ENCODE peak calls at places on chromosomes 13 and 19, in five cellular contexts. F is GM23248; T is CD8-positive, alpha-beta memory T cell; Z is left ventricle myocardium inferior; S is A549. X is an unnamed sample.

GRCh38 chr19:4534836-4535658 is at the start of gene PLIN5:
- DNase-seq in Z (peak), S (peak), T (peak), F (peak), X (peak)

GRCh38 chr13:41985788-41986508 is 25.0 kb upstream of the VWA8 start:
- DNase-seq in F (peak), Z (no peak), S (no peak), T (no peak), X (no peak)

GRCh38 chr13:100528353-100528752 is 60.2 kb downstream of the GGACT start:
- DNase-seq in Z (no peak), T (no peak), F (no peak), S (no peak), X (no peak)

GRCh38 chr13:31862828-31863227 is 123.5 kb downstream of the RXFP2 start:
- DNase-seq in F (no peak), Z (no peak), S (no peak), T (no peak), X (no peak)

GRCh38 chr13:74289861-74290260 is 155.7 kb upstream of the KLF12 start:
- DNase-seq in Z (no peak), T (no peak), F (no peak), S (no peak), X (no peak)

GRCh38 chr19:17557461-17557860 is 2.0 kb downstream of the COLGALT1 start:
- DNase-seq in T (no peak), Z (no peak), S (no peak), F (no peak), X (no peak)

GRCh38 chr13:28499579-28499978 is 4.7 kb upstream of the FLT1 start:
- DNase-seq in Z (no peak), S (no peak), T (no peak), F (peak), X (no peak)

GRCh38 chr13:101144808-101145419 is 271.4 kb downstream of the NALCN start:
- DNase-seq in S (no peak), F (peak), Z (no peak), T (peak), X (no peak)

GRCh38 chr13:24670927-24671326 is 9.3 kb upstream of the ATP12A start:
- DNase-seq in S (peak), Z (no peak), T (no peak), F (peak), X (no peak)

GRCh38 chr13:77207943-77208342 is 119.0 kb downstream of the MYCBP2 start:
- DNase-seq in F (peak), Z (no peak), T (no peak), S (no peak), X (no peak)

GRCh38 chr13:22736768-22737092 is 444.0 kb upstream of the SGCG start:
- DNase-seq in T (no peak), Z (no peak), F (no peak), S (no peak), X (no peak)
- H3K27ac ChIP-seq in T (no peak), Z (no peak), F (no peak), S (no peak), X (no peak)

GRCh38 chr19:35153701-35154534 is 617 bp upstream of the FXYD5 start:
- DNase-seq in S (peak), Z (no peak), F (peak), T (peak), X (peak)
- H3K27ac ChIP-seq in S (peak), Z (peak), F (peak), T (peak), X (peak)

GRCh38 chr19:7521551-7522071 is 813 bp upstream of the MCOLN1 start:
- DNase-seq in T (no peak), Z (no peak), S (no peak), F (no peak), X (no peak)
- H3K27ac ChIP-seq in T (no peak), Z (peak), S (peak), F (no peak), X (peak)

GRCh38 chr13:47119568-47120080 is 222.8 kb upstream of the HTR2A start:
- DNase-seq in F (peak), T (no peak), Z (no peak), S (no peak), X (no peak)

GRCh38 chr13:47121092-47121763 is 224.4 kb upstream of the HTR2A start:
- DNase-seq in S (no peak), F (no peak), Z (no peak), T (no peak), X (no peak)

GRCh38 chr13:47117268-47117667 is 220.4 kb upstream of the HTR2A start:
- DNase-seq in T (no peak), Z (no peak), S (no peak), F (peak), X (no peak)

GRCh38 chr13:47120284-47120683 is 223.4 kb upstream of the HTR2A start:
- DNase-seq in F (no peak), S (no peak), T (no peak), Z (no peak), X (no peak)
- H3K27ac ChIP-seq in F (no peak), S (no peak), T (no peak), Z (no peak), X (no peak)

GRCh38 chr13:20127263-20127562 is 33.6 kb downstream of the GJA3 start:
- DNase-seq in S (no peak), T (no peak), Z (no peak), F (no peak), X (peak)
- H3K27ac ChIP-seq in S (peak), T (no peak), Z (peak), F (peak), X (no peak)

DNA sequence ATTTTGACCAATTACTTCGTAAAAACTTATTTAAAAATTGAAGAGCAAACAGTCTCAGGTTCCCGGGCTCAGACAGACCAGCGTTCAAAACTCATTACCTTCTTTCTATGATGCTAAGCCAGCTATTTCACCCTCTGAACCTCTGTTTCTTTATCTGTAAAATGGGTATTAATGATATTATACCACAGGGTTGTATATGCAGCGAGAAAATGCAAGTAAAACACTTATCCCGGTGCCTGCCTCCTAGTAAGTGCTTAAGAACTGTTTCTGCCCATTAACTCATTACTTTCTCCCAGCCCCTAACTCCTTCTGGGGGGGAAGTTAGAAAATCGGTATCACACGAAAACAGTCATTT is 410 bp upstream of the PAK4 start:
- DNase-seq in F (no peak), S (no peak), Z (no peak), T (no peak), X (no peak)
- H3K27ac ChIP-seq in F (no peak), S (peak), Z (peak), T (peak), X (peak)

GRCh38 chr13:98542568-98543379 is 34.1 kb downstream of the STK24 start:
- DNase-seq in T (peak), S (no peak), Z (no peak), F (peak), X (no peak)

GRCh38 chr13:98541701-98542203 is 35.2 kb downstream of the STK24 start:
- DNase-seq in T (no peak), F (peak), Z (no peak), S (no peak), X (no peak)

GRCh38 chr13:98544105-98544710 is 32.7 kb downstream of the STK24 start:
- DNase-seq in T (no peak), S (no peak), F (no peak), Z (no peak), X (no peak)

GRCh38 chr13:98541211-98541610 is 35.7 kb downstream of the STK24 start:
- DNase-seq in Z (no peak), F (peak), T (no peak), S (no peak), X (no peak)

GRCh38 chr13:98543380-98544104 is 33.4 kb downstream of the STK24 start:
- DNase-seq in T (no peak), Z (no peak), F (peak), S (no peak), X (no peak)
- H3K27ac ChIP-seq in T (no peak), Z (peak), F (peak), S (no peak), X (peak)

GRCh38 chr19:1088419-1089066 is 6.6 kb downstream of the POLR2E start:
- DNase-seq in F (no peak), S (no peak), Z (no peak), T (no peak), X (peak)
- H3K27ac ChIP-seq in F (no peak), S (no peak), Z (peak), T (peak), X (peak)

X was measured in spleen.